ENCODE peak calls at places on chromosomes 2 and 18, in ten cellular contexts. L, R, J, P, A, M, F, Q, G and W are unnamed samples.

GRCh38 chr2:45935791-45936622 is 284.5 kb downstream of the PRKCE start:
- DNase-seq in L (peak; percentile 68), R (peak; percentile 13), J (peak; percentile 77), P (peak; percentile 95), A (peak; percentile 65), M (peak; percentile 86), F (peak; percentile 98), Q (peak; percentile 14), G (peak; percentile 77), W (peak; percentile 94)

GRCh38 chr2:167279810-167280209 is 391.5 kb downstream of the XIRP2 start:
- DNase-seq in L (no peak), R (no peak), J (no peak), P (no peak), A (no peak), M (no peak), F (no peak), Q (no peak), G (no peak), W (no peak)

GRCh38 chr2:227163445-227163997 is 484 bp downstream of the COL4A4 start:
- DNase-seq in L (peak; percentile 24), R (no peak), J (no peak), P (no peak), A (no peak), M (no peak), F (no peak), Q (no peak), G (no peak), W (peak; percentile 53)

GRCh38 chr2:172467382-172467781 is 40.0 kb downstream of the ITGA6 start:
- DNase-seq in L (no peak), R (no peak), J (no peak), P (no peak), A (no peak), M (no peak), F (no peak), Q (no peak), G (peak; percentile 25), W (no peak)

GRCh38 chr18:78677483-78678317 is 301.9 kb upstream of the SALL3 start:
- DNase-seq in L (no peak), R (no peak), J (no peak), P (peak; percentile 77), A (no peak), M (no peak), F (peak; percentile 48), Q (no peak), G (no peak), W (no peak)

GRCh38 chr2:20624884-20625485 is 25.9 kb downstream of the HS1BP3 start:
- DNase-seq in L (no peak), R (no peak), J (no peak), P (peak; percentile 78), A (no peak), M (no peak), F (peak; percentile 74), Q (no peak), G (no peak), W (no peak)

GRCh38 chr2:64945973-64946736 is 43.0 kb upstream of the SLC1A4 start:
- DNase-seq in L (peak; percentile 89), R (peak; percentile 56), J (peak; percentile 83), P (no peak), A (no peak), M (no peak), F (no peak), Q (peak; percentile 41), G (peak; percentile 87), W (no peak)

GRCh38 chr2:174322139-174322538 is 12.6 kb upstream of the SP9 start:
- DNase-seq in L (no peak), R (no peak), J (no peak), P (no peak), A (no peak), M (no peak), F (no peak), Q (no peak), G (no peak), W (no peak)

GRCh38 chr18:25467226-25468065 is 115.5 kb upstream of the ZNF521 start:
- DNase-seq in L (no peak), R (no peak), J (no peak), P (no peak), A (peak; percentile 4), M (peak; percentile 16), F (no peak), Q (no peak), G (no peak), W (no peak)

GRCh38 chr18:40346146-40346545 is 1608.9 kb upstream of the PIK3C3 start:
- DNase-seq in L (no peak), R (no peak), J (no peak), P (no peak), A (no peak), M (no peak), F (no peak), Q (no peak), G (no peak), W (no peak)

GRCh38 chr2:232260075-232260474 is 118.5 kb upstream of the ALPP start:
- DNase-seq in L (no peak), R (no peak), J (no peak), P (no peak), A (no peak), M (no peak), F (no peak), Q (no peak), G (peak; percentile 17), W (no peak)

GRCh38 chr2:69652206-69652605 is 8.7 kb upstream of the AAK1 start:
- DNase-seq in L (no peak), R (no peak), J (peak; percentile 56), P (no peak), A (no peak), M (no peak), F (no peak), Q (no peak), G (no peak), W (no peak)

GRCh38 chr2:50614056-50614455 is 417.9 kb downstream of the NRXN1 start:
- DNase-seq in L (no peak), R (no peak), J (no peak), P (no peak), A (no peak), M (no peak), F (no peak), Q (no peak), G (no peak), W (no peak)

GRCh38 chr2:105308785-105309540 is 20.6 kb downstream of the TGFBRAP1 start:
- DNase-seq in L (no peak), R (no peak), J (no peak), P (no peak), A (no peak), M (no peak), F (no peak), Q (no peak), G (no peak), W (no peak)

GRCh38 chr2:25257032-25257455 is 84.7 kb downstream of the DNMT3A start:
- DNase-seq in L (no peak), R (no peak), J (no peak), P (no peak), A (no peak), M (peak; percentile 55), F (no peak), Q (no peak), G (no peak), W (no peak)

GRCh38 chr2:222862915-222863544 is 2.2 kb downstream of the ACSL3 start:
- DNase-seq in L (no peak), R (no peak), J (no peak), P (no peak), A (no peak), M (no peak), F (no peak), Q (no peak), G (no peak), W (no peak)

GRCh38 chr2:191311627-191312026 is 66.4 kb downstream of the MYO1B start:
- DNase-seq in L (no peak), R (no peak), J (no peak), P (no peak), A (no peak), M (no peak), F (no peak), Q (no peak), G (no peak), W (no peak)